ENCODE peak calls at places on chromosomes 7 and 10, in eight cellular contexts. Y is GM23248, J is OCI-LY7, B is MM.1S, Z is PC-3, V is HCT116, W is hepatocyte, A is GM23338. I is an unnamed sample.
A peak's percentile ranks its signal among the peaks of the same experiment; 100 is the strongest.

GRCh38 chr10:129253551-129254179 is 213.4 kb upstream of the MGMT start:
- DNase-seq in Y (no peak), J (no peak), B (no peak), Z (no peak), V (no peak), W (no peak), A (peak; percentile 47), I (no peak)

GRCh38 chr7:22731781-22732180 is 4.8 kb downstream of the IL6 start:
- DNase-seq in Y (no peak), J (no peak), B (no peak), Z (no peak), V (no peak), W (no peak), A (no peak), I (no peak)

GRCh38 chr10:117441812-117442443 is 66.7 kb upstream of the PDZD8 start:
- DNase-seq in Y (peak; percentile 98), J (peak; percentile 2), B (no peak), Z (peak; percentile 50), V (no peak), W (peak; percentile 14), A (no peak), I (no peak)

GRCh38 chr7:69814421-69814962 is 216.2 kb downstream of the AUTS2 start:
- DNase-seq in Y (peak; percentile 63), J (no peak), B (no peak), Z (no peak), V (no peak), W (no peak), A (peak; percentile 46), I (peak; percentile 81)

GRCh38 chr7:56105508-56105907 is 768 bp downstream of the CHCHD2 start:
- DNase-seq in Y (peak; percentile 91), J (peak; percentile 69), B (peak; percentile 49), Z (peak; percentile 49), V (peak; percentile 39), W (no peak), A (no peak), I (no peak)

GRCh38 chr10:110783509-110784103 is 88.1 kb upstream of the PDCD4 start:
- DNase-seq in Y (peak; percentile 52), J (no peak), B (no peak), Z (no peak), V (no peak), W (no peak), A (no peak), I (no peak)

GRCh38 chr10:94626476-94626875 is 57.1 kb upstream of the CYP2C18 start:
- DNase-seq in Y (no peak), J (no peak), B (no peak), Z (no peak), V (no peak), W (no peak), A (no peak), I (no peak)

GRCh38 chr7:97772034-97772891 is 40.4 kb downstream of the TAC1 start:
- DNase-seq in Y (no peak), J (no peak), B (no peak), Z (no peak), V (no peak), W (no peak), A (no peak), I (no peak)

GRCh38 chr10:91104185-91105041 is 116.0 kb upstream of the PCGF5 start:
- DNase-seq in Y (no peak), J (no peak), B (no peak), Z (no peak), V (no peak), W (no peak), A (no peak), I (no peak)

GRCh38 chr7:75984130-75985008 is 10.0 kb downstream of the TMEM120A start:
- DNase-seq in Y (no peak), J (no peak), B (no peak), Z (no peak), V (no peak), W (peak; percentile 6), A (no peak), I (no peak)
- H3K27ac ChIP-seq in Y (no peak overlapping the region), J (no peak overlapping the region), B (no peak overlapping the region), Z (no peak overlapping the region), V (no peak overlapping the region), W (no peak overlapping the region), A (no peak overlapping the region), I (no peak overlapping the region)

GRCh38 chr7:75689246-75690099 is 49.3 kb downstream of the HIP1 start:
- DNase-seq in Y (no peak), J (peak; percentile 57), B (no peak), Z (no peak), V (no peak), W (peak; percentile 4), A (no peak), I (no peak)

GRCh38 chr7:75690121-75690523 is 48.6 kb downstream of the HIP1 start:
- DNase-seq in Y (no peak), J (peak; percentile 82), B (no peak), Z (no peak), V (no peak), W (no peak), A (no peak), I (no peak)

GRCh38 chr7:75687246-75688088 is 51.3 kb downstream of the HIP1 start:
- DNase-seq in Y (no peak), J (no peak), B (no peak), Z (no peak), V (no peak), W (no peak), A (no peak), I (no peak)

GRCh38 chr7:75686551-75686950 is 52.2 kb downstream of the HIP1 start:
- DNase-seq in Y (no peak), J (no peak), B (no peak), Z (no peak), V (no peak), W (no peak), A (no peak), I (no peak)

DNA sequence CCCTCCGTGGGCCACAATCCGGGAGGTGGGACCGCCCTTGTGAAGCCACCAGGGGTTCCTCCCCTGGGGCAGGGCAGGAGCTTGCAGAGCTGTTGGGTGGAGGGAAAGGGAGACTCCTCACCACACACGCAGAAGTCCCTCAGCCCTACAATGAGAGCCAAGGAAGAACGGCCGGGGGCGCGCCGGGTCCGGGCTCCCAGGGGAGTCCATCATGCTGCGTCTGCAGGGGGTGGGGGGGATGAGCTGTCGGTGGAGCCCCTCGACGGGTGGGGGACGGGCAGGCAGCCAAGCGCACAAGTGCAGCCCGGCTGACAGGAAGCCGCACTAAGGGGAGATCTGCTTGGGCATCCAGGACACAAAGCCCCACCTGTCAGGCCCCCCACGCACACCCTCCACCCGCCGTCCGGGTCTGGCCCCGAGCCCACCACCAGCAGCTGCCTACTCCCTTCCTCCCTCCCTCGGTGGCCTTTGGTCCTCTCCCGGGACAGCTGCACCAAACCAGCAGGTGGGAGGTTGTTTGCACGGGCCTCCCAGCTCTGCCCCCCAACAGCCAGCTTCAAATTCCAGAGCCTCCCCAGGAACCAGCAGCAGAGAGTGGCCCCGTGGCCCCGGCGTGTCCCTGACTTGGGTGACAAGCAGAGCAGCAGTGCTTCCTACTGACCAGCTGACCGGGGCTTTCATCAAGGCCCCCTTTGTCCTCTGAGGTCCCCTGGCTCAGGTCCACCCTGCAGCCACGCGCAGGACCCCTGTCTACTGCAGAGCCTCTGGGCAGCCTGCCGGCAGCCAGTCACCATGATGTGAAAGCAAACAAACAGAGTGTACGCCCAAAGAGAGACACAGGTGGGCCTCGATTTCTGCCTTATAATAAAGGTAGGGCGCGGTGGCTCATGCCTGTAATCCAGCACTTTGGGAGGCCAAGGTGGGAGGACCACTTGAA is 50.3 kb downstream of the HIP1 start:
- DNase-seq in Y (no peak), J (peak; percentile 90), B (no peak), Z (no peak), V (no peak), W (no peak), A (no peak), I (no peak)
- TF ChIP-seq EZH2phosphoT487 in Y (no peak), J (no peak), B (no peak), Z (no peak), V (no peak), W (no peak), A (no peak), I (no peak)

GRCh38 chr10:29636178-29636577 is 1.4 kb upstream of the SVIL start:
- DNase-seq in Y (peak; percentile 82), J (no peak), B (no peak), Z (peak; percentile 83), V (no peak), W (no peak), A (no peak), I (no peak)

GRCh38 chr10:29635711-29636144 is 957 bp upstream of the SVIL start:
- DNase-seq in Y (no peak), J (no peak), B (no peak), Z (no peak), V (no peak), W (peak; percentile 41), A (peak; percentile 51), I (peak; percentile 69)

GRCh38 chr10:29631049-29631339 is 3.8 kb downstream of the SVIL start:
- DNase-seq in Y (no peak), J (no peak), B (no peak), Z (no peak), V (no peak), W (no peak), A (no peak), I (no peak)

GRCh38 chr10:29634764-29635625 is at the start of gene SVIL:
- DNase-seq in Y (peak; percentile 87), J (no peak), B (no peak), Z (peak; percentile 33), V (no peak), W (peak; percentile 74), A (peak; percentile 33), I (peak; percentile 32)

DNA sequence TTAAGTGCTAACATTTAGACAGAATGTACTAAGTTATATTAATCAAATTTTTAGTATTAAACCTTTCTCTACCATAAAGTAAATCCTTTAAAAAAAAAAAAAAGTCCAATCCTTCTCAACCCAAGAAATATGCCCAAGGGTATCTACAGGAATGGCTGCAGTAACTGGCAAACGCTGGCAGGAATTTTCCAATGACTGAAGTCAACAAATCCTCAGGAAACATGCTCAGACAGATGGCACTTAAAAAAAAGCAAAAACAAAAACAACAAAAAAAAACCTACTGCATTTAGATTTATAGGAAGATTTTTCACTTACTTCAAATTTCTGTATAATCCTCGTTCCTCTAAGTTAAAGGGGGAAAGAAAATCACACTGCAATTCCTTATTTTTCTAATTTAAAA is 666 bp downstream of the SVIL start:
- DNase-seq in Y (no peak), J (no peak), B (no peak), Z (no peak), V (no peak), W (no peak), A (no peak), I (no peak)
- H3K27ac ChIP-seq in Y (peak overlapping the region; percentile 81), J (no peak overlapping the region), B (no peak overlapping the region), Z (peak overlapping the region; percentile 99), V (peak overlapping the region; percentile 47), W (peak overlapping the region; percentile 89), A (no peak overlapping the region), I (no peak overlapping the region)

DNA sequence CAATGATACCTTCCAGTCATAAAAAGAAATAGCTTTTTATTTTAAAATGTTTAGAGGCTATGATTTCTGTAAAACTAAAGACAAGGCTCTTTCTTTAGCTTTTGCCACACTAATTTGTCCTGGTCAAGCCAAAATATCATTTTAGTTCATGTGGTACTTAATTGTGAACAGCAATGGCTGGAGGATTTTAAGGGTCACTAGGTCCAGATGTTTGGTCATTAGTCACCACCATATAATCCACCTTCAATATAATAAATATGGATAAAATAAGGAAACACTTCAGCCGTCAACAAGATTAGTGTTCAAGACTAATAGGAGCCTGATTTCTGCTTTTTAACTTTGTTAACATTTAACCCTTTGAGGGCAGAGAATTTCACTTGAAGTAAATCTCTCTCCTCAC is 50.0 kb upstream of the HGF start:
- DNase-seq in Y (no peak), J (no peak), B (no peak), Z (no peak), V (no peak), W (no peak), A (no peak), I (no peak)
- TF ChIP-seq EZH2phosphoT487 in Y (no peak), J (no peak), B (no peak), Z (no peak), V (no peak), W (no peak), A (no peak), I (no peak)

I was measured in neural progenitor cell.